ENCODE peak calls at places on chromosomes 11 and 22, in four cellular contexts. W, U, V and X are unnamed samples.

GRCh38 chr11:7353100-7353499 is 101.4 kb downstream of the SYT9 start:
- DNase-seq in W (peak), U (peak), V (peak), X (peak)

GRCh38 chr11:111720801-111721494 is 45.2 kb downstream of the PPP2R1B start:
- DNase-seq in W (no peak), V (no peak), U (no peak), X (no peak)

GRCh38 chr22:32951807-32952153 is 106.4 kb downstream of the SYN3 start:
- DNase-seq in W (no peak), V (no peak), U (no peak), X (no peak)

GRCh38 chr22:32317524-32317923 is 40.1 kb upstream of the RFPL3 start:
- DNase-seq in W (no peak), V (no peak), U (no peak), X (no peak)

GRCh38 chr22:44647141-44647540 is 54.9 kb upstream of the PRR5 start:
- DNase-seq in V (no peak), U (no peak), W (no peak), X (no peak)

GRCh38 chr22:19143967-19144400 is 467 bp downstream of the ESS2 start:
- DNase-seq in U (no peak), W (no peak), V (no peak), X (peak)

GRCh38 chr22:44311855-44312170 is 938 bp downstream of the SHISAL1 start:
- DNase-seq in U (no peak), W (no peak), V (no peak), X (no peak)

GRCh38 chr11:23497040-23497439 is 636.8 kb upstream of the CCDC179 start:
- DNase-seq in W (no peak), U (no peak), V (no peak), X (no peak)

GRCh38 chr11:61149624-61150615 is 11.3 kb downstream of the VPS37C start:
- DNase-seq in W (no peak), V (no peak), U (no peak), X (peak)

GRCh38 chr22:45743687-45744086 is 72.1 kb downstream of the ATXN10 start:
- DNase-seq in W (no peak), U (no peak), V (no peak), X (no peak)
- TF ChIP-seq SIN3A in W (no peak), U (no peak), V (no peak), X (no peak)

GRCh38 chr11:45625611-45626010 is 39.8 kb downstream of the CHST1 start:
- DNase-seq in V (no peak), U (no peak), W (no peak), X (no peak)
- TF ChIP-seq SIN3A in V (no peak), U (no peak), W (no peak), X (no peak)

DNA sequence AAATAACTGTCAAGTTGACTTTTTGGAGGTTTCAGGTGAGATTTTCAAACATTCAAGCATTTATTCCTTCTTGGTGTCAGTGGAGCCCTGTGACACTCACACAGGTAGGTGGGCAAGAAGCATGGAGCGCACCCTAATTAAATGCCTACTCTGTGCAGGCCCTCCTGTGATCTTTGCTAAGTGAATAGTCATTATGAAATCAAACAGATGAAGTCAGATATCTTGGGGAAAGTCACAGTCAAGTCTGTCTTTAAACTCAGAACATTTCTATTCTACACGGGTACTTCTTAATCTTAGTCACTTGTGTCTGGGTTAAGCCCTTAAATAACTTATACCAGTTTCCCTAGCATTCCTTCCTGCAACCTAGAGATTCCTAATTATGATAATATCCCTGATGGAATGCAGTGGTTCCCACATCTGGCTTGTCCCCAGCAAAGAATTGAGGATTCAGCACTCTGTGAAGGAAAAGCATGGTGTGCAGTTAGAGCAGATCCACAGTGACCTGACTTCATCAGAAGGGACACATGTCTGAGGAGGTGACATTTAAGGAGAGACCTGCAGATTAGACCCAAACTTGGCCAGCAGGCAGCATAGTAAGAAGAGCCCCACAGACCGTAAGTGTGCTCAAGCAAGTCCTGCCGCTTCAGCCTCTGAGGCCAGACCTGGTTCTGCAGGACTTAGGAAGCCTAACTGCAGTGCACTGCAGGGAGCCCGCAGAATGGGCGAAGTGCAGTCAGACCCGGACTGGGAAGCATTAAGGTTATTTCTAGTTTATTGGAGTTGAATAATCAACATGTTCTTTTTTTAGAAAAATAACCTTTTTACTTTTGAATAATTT is 85.3 kb upstream of the GAL start:
- DNase-seq in V (no peak), W (no peak), U (no peak), X (no peak)
- TF ChIP-seq SIN3A in V (no peak), W (no peak), U (no peak), X (no peak)

GRCh38 chr11:133916790-133917440 is 39.9 kb downstream of the IGSF9B start:
- DNase-seq in U (no peak), W (no peak), V (no peak), X (no peak)

GRCh38 chr11:133919330-133920108 is 37.2 kb downstream of the IGSF9B start:
- DNase-seq in V (no peak), U (no peak), W (no peak), X (no peak)

GRCh38 chr11:133918606-133919260 is 38.0 kb downstream of the IGSF9B start:
- DNase-seq in W (no peak), V (no peak), U (no peak), X (no peak)

GRCh38 chr11:133920109-133920990 is 36.4 kb downstream of the IGSF9B start:
- DNase-seq in U (no peak), V (no peak), W (no peak), X (no peak)

GRCh38 chr11:133917921-133918605 is 38.7 kb downstream of the IGSF9B start:
- DNase-seq in U (no peak), V (no peak), W (no peak), X (no peak)
- TF ChIP-seq SIN3A in U (no peak), V (no peak), W (no peak), X (no peak)

GRCh38 chr11:34348919-34349318 is 8.9 kb downstream of the ABTB2 start:
- DNase-seq in W (no peak), V (no peak), U (no peak), X (no peak)

GRCh38 chr11:34351051-34351450 is 6.8 kb downstream of the ABTB2 start:
- DNase-seq in U (no peak), W (no peak), V (no peak), X (no peak)

GRCh38 chr11:34346551-34346950 is 11.3 kb downstream of the ABTB2 start:
- DNase-seq in U (no peak), W (no peak), V (no peak), X (no peak)

GRCh38 chr11:34351687-34352469 is 5.9 kb downstream of the ABTB2 start:
- DNase-seq in W (no peak), V (peak), U (no peak), X (no peak)

DNA sequence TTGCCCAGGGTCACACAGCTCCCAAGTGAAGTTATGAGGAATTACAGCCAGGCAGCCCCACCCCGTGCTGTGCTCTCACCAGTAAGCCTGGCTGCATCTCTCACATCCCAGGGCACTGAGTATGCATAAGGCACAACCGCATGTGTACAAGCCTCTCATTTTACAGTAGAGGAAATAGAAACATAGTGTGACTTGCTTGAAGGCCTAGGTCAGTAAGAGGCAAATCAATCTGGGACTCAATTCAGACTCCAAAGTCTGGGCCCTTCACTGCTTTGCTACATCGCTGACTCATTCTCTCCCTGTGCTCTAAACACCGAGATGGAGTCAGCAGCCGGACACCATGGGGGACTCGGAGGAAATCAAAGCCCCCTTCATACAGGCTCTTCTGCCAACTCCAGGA is 7.9 kb downstream of the ABTB2 start:
- DNase-seq in W (no peak), U (no peak), V (no peak), X (no peak)
- TF ChIP-seq SIN3A in W (no peak), U (no peak), V (no peak), X (no peak)